ENCODE peak calls at places on chromosomes 7 and 10, in ten cellular contexts. One of them, this sample, is unnamed.

GRCh38 chr10:91034042-91034441 is 113.2 kb upstream of the ANKRD1 start:
- DNase-seq in psoas muscle: no peak
- DNase-seq in WTC11: no peak
- DNase-seq in progenitor cell of endocrine pancreas: no peak
- DNase-seq in foreskin fibroblast: no peak
- DNase-seq in AG04449: no peak
- DNase-seq in AG09309: no peak
- DNase-seq in cardiac muscle cell: no peak
- DNase-seq in CD4-positive, alpha-beta T cell: peak; percentile 3
- DNase-seq in choroid plexus epithelial cell: no peak
- DNase-seq in this sample: no peak

GRCh38 chr7:124088590-124088989 is 55.7 kb upstream of the TMEM229A start:
- DNase-seq in psoas muscle: no peak
- DNase-seq in WTC11: no peak
- DNase-seq in progenitor cell of endocrine pancreas: no peak
- DNase-seq in foreskin fibroblast: no peak
- DNase-seq in AG04449: no peak
- DNase-seq in AG09309: no peak
- DNase-seq in cardiac muscle cell: peak; percentile 46
- DNase-seq in CD4-positive, alpha-beta T cell: no peak
- DNase-seq in choroid plexus epithelial cell: no peak
- DNase-seq in this sample: no peak

GRCh38 chr7:15837627-15838026 is 151.1 kb upstream of the MEOX2 start:
- DNase-seq in psoas muscle: no peak
- DNase-seq in WTC11: no peak
- DNase-seq in progenitor cell of endocrine pancreas: no peak
- DNase-seq in foreskin fibroblast: peak; percentile 48
- DNase-seq in AG04449: no peak
- DNase-seq in AG09309: no peak
- DNase-seq in cardiac muscle cell: peak; percentile 43
- DNase-seq in CD4-positive, alpha-beta T cell: no peak
- DNase-seq in choroid plexus epithelial cell: no peak
- DNase-seq in this sample: no peak

GRCh38 chr10:101529720-101530553 is 58.1 kb downstream of the POLL start:
- DNase-seq in psoas muscle: no peak
- DNase-seq in WTC11: no peak
- DNase-seq in progenitor cell of endocrine pancreas: no peak
- DNase-seq in foreskin fibroblast: no peak
- DNase-seq in AG04449: no peak
- DNase-seq in AG09309: no peak
- DNase-seq in cardiac muscle cell: no peak
- DNase-seq in CD4-positive, alpha-beta T cell: no peak
- DNase-seq in choroid plexus epithelial cell: no peak
- DNase-seq in this sample: no peak

GRCh38 chr10:126729314-126729871 is 58.9 kb upstream of the C10orf90 start:
- DNase-seq in psoas muscle: no peak
- DNase-seq in WTC11: no peak
- DNase-seq in progenitor cell of endocrine pancreas: no peak
- DNase-seq in foreskin fibroblast: no peak
- DNase-seq in AG04449: no peak
- DNase-seq in AG09309: no peak
- DNase-seq in cardiac muscle cell: no peak
- DNase-seq in CD4-positive, alpha-beta T cell: no peak
- DNase-seq in choroid plexus epithelial cell: peak; percentile 13
- DNase-seq in this sample: no peak

GRCh38 chr10:99395750-99396445 is 34.5 kb downstream of the GOT1 start:
- DNase-seq in psoas muscle: no peak
- DNase-seq in WTC11: no peak
- DNase-seq in progenitor cell of endocrine pancreas: no peak
- DNase-seq in foreskin fibroblast: peak; percentile 87
- DNase-seq in AG04449: peak; percentile 31
- DNase-seq in AG09309: peak; percentile 52
- DNase-seq in cardiac muscle cell: peak; percentile 85
- DNase-seq in CD4-positive, alpha-beta T cell: no peak
- DNase-seq in choroid plexus epithelial cell: peak; percentile 69
- DNase-seq in this sample: no peak

GRCh38 chr7:41930538-41931262 is 227.8 kb upstream of the INHBA start:
- DNase-seq in psoas muscle: no peak
- DNase-seq in WTC11: no peak
- DNase-seq in progenitor cell of endocrine pancreas: no peak
- DNase-seq in foreskin fibroblast: no peak
- DNase-seq in AG04449: no peak
- DNase-seq in AG09309: no peak
- DNase-seq in cardiac muscle cell: peak; percentile 45
- DNase-seq in CD4-positive, alpha-beta T cell: no peak
- DNase-seq in choroid plexus epithelial cell: peak; percentile 37
- DNase-seq in this sample: no peak

GRCh38 chr10:75358835-75359421 is 42.6 kb downstream of the ZNF503 start:
- DNase-seq in psoas muscle: no peak
- DNase-seq in WTC11: no peak
- DNase-seq in progenitor cell of endocrine pancreas: no peak
- DNase-seq in foreskin fibroblast: peak; percentile 79
- DNase-seq in AG04449: peak; percentile 68
- DNase-seq in AG09309: peak; percentile 92
- DNase-seq in cardiac muscle cell: peak; percentile 66
- DNase-seq in CD4-positive, alpha-beta T cell: no peak
- DNase-seq in choroid plexus epithelial cell: peak; percentile 73
- DNase-seq in this sample: no peak

DNA sequence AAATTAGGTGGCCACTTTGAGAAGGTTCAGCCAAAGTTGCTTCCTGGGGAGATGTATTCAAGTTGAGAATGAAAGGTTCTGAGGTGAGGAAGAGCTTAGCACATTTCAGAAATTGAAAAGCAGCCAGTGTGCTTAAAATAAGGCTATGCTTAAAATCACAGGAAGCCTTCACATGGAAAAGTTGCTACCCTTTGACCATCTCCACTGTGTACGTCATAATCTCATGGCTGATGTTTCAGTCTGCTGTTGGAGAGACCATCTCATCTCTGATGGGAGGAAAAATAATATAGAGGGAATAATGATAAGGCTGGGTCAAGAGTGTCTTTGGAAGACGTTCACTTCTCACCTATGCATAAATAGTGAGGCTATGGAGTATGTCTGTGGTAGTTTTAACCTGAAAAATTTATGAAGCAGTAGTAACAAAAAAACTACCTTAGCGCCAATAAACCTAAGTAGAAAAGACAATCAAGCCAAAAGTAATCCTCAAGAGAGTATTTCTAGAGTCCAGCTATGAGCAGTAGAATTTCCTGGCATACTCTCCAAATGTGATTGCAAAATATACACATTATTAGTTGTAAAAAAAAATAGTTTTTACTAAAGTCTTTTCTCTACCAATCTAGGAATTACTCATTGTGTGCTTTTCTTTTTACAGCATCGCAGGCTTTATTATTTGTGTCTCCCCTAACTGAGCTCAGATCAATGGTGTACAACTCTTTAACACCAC is 435.3 kb upstream of the LRGUK start:
- DNase-seq in psoas muscle: no peak
- DNase-seq in WTC11: no peak
- DNase-seq in progenitor cell of endocrine pancreas: no peak
- DNase-seq in foreskin fibroblast: no peak
- DNase-seq in AG04449: no peak
- DNase-seq in AG09309: no peak
- DNase-seq in cardiac muscle cell: peak; percentile 77
- DNase-seq in CD4-positive, alpha-beta T cell: no peak
- DNase-seq in choroid plexus epithelial cell: peak; percentile 56
- DNase-seq in this sample: no peak
- TF ChIP-seq CTCF in psoas muscle: no peak
- TF ChIP-seq CTCF in WTC11: no peak
- TF ChIP-seq CTCF in progenitor cell of endocrine pancreas: no peak
- TF ChIP-seq CTCF in foreskin fibroblast: no peak
- TF ChIP-seq CTCF in AG04449: no peak
- TF ChIP-seq CTCF in AG09309: no peak
- TF ChIP-seq CTCF in cardiac muscle cell: no peak
- TF ChIP-seq CTCF in CD4-positive, alpha-beta T cell: no peak
- TF ChIP-seq CTCF in choroid plexus epithelial cell: no peak
- TF ChIP-seq CTCF in this sample: no peak

DNA sequence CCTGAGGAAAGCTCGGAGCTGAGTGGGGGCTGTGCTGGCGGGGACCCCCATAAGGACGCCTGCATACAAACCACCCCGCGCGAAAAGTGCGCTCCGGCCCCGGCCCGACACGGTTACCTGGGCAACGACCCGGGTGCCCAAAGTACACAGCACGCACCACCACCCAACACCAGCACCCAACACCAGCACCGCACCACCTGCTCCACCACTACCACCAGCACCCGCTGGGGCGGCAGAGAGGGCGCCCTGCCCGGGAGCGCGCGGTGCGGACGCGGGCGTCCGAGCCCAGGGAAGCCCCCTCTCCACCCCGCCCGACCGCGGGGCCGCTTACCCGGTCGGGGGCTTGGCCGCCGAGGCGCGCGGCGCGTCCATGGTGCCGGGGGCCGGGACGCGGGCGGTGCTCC is 345 bp downstream of the COBL start:
- DNase-seq in psoas muscle: peak; percentile 80
- DNase-seq in WTC11: peak; percentile 61
- DNase-seq in progenitor cell of endocrine pancreas: peak; percentile 41
- DNase-seq in foreskin fibroblast: no peak
- DNase-seq in AG04449: no peak
- DNase-seq in AG09309: no peak
- DNase-seq in cardiac muscle cell: no peak
- DNase-seq in CD4-positive, alpha-beta T cell: no peak
- DNase-seq in choroid plexus epithelial cell: no peak
- DNase-seq in this sample: no peak
- TF ChIP-seq CTCF in psoas muscle: peak; percentile 18
- TF ChIP-seq CTCF in WTC11: no peak
- TF ChIP-seq CTCF in progenitor cell of endocrine pancreas: peak; percentile 42
- TF ChIP-seq CTCF in foreskin fibroblast: no peak
- TF ChIP-seq CTCF in AG04449: no peak
- TF ChIP-seq CTCF in AG09309: no peak
- TF ChIP-seq CTCF in cardiac muscle cell: no peak
- TF ChIP-seq CTCF in CD4-positive, alpha-beta T cell: no peak
- TF ChIP-seq CTCF in choroid plexus epithelial cell: no peak
- TF ChIP-seq CTCF in this sample: no peak

GRCh38 chr10:71269301-71270288 is 49.5 kb upstream of the SLC29A3 start:
- DNase-seq in psoas muscle: no peak
- DNase-seq in WTC11: peak; percentile 73
- DNase-seq in progenitor cell of endocrine pancreas: no peak
- DNase-seq in foreskin fibroblast: peak; percentile 44
- DNase-seq in AG04449: no peak
- DNase-seq in AG09309: no peak
- DNase-seq in cardiac muscle cell: peak; percentile 70
- DNase-seq in CD4-positive, alpha-beta T cell: no peak
- DNase-seq in choroid plexus epithelial cell: peak; percentile 30
- DNase-seq in this sample: peak; percentile 54

GRCh38 chr10:71271626-71272025 is 47.4 kb upstream of the SLC29A3 start:
- DNase-seq in psoas muscle: no peak
- DNase-seq in WTC11: no peak
- DNase-seq in progenitor cell of endocrine pancreas: no peak
- DNase-seq in foreskin fibroblast: no peak
- DNase-seq in AG04449: no peak
- DNase-seq in AG09309: no peak
- DNase-seq in cardiac muscle cell: no peak
- DNase-seq in CD4-positive, alpha-beta T cell: no peak
- DNase-seq in choroid plexus epithelial cell: no peak
- DNase-seq in this sample: no peak

GRCh38 chr10:71270821-71271220 is 48.2 kb upstream of the SLC29A3 start:
- DNase-seq in psoas muscle: no peak
- DNase-seq in WTC11: no peak
- DNase-seq in progenitor cell of endocrine pancreas: no peak
- DNase-seq in foreskin fibroblast: no peak
- DNase-seq in AG04449: no peak
- DNase-seq in AG09309: no peak
- DNase-seq in cardiac muscle cell: no peak
- DNase-seq in CD4-positive, alpha-beta T cell: no peak
- DNase-seq in choroid plexus epithelial cell: no peak
- DNase-seq in this sample: no peak

GRCh38 chr10:71268751-71269150 is 50.3 kb upstream of the SLC29A3 start:
- DNase-seq in psoas muscle: peak; percentile 91
- DNase-seq in WTC11: no peak
- DNase-seq in progenitor cell of endocrine pancreas: no peak
- DNase-seq in foreskin fibroblast: peak; percentile 83
- DNase-seq in AG04449: no peak
- DNase-seq in AG09309: no peak
- DNase-seq in cardiac muscle cell: no peak
- DNase-seq in CD4-positive, alpha-beta T cell: no peak
- DNase-seq in choroid plexus epithelial cell: no peak
- DNase-seq in this sample: no peak

DNA sequence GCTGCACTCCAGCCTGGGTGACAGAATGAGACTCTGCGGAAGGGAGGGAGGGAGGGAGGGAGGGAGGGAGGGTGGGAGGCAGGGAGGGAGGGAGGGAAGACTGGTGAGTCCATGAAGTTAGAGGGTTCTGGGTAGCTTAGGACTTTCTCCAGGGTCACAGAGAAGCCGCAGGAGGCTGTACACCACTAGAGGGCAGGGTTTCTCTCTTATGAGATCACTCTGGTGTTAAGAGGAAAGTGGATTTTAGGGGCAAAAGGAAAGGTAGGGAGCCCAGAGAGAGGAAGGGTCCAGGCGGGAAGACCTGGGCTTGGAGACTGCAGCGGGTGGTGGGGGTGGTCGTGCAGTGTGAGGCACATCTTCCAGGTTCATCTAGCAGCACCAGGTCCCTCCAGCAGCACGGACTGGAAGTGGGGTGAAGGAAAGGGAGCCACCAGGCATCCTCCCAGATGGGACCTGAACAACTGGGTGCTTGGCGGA is 48.7 kb upstream of the SLC29A3 start:
- DNase-seq in psoas muscle: no peak
- DNase-seq in WTC11: peak; percentile 72
- DNase-seq in progenitor cell of endocrine pancreas: no peak
- DNase-seq in foreskin fibroblast: peak; percentile 87
- DNase-seq in AG04449: no peak
- DNase-seq in AG09309: no peak
- DNase-seq in cardiac muscle cell: peak; percentile 85
- DNase-seq in CD4-positive, alpha-beta T cell: no peak
- DNase-seq in choroid plexus epithelial cell: peak; percentile 87
- DNase-seq in this sample: peak; percentile 63
- TF ChIP-seq CTCF in psoas muscle: peak; percentile 54
- TF ChIP-seq CTCF in WTC11: no peak
- TF ChIP-seq CTCF in progenitor cell of endocrine pancreas: peak; percentile 65
- TF ChIP-seq CTCF in foreskin fibroblast: peak; percentile 74
- TF ChIP-seq CTCF in AG04449: peak; percentile 73
- TF ChIP-seq CTCF in AG09309: peak; percentile 74
- TF ChIP-seq CTCF in cardiac muscle cell: peak; percentile 77
- TF ChIP-seq CTCF in CD4-positive, alpha-beta T cell: peak; percentile 24
- TF ChIP-seq CTCF in choroid plexus epithelial cell: peak; percentile 83
- TF ChIP-seq CTCF in this sample: peak; percentile 48

GRCh38 chr10:132677905-132678298 is 108.0 kb downstream of the NKX6-2 start:
- DNase-seq in psoas muscle: peak; percentile 26
- DNase-seq in WTC11: no peak
- DNase-seq in progenitor cell of endocrine pancreas: no peak
- DNase-seq in foreskin fibroblast: no peak
- DNase-seq in AG04449: no peak
- DNase-seq in AG09309: no peak
- DNase-seq in cardiac muscle cell: no peak
- DNase-seq in CD4-positive, alpha-beta T cell: no peak
- DNase-seq in choroid plexus epithelial cell: no peak
- DNase-seq in this sample: no peak

GRCh38 chr10:132678436-132679216 is 107.3 kb downstream of the NKX6-2 start:
- DNase-seq in psoas muscle: peak; percentile 50
- DNase-seq in WTC11: peak; percentile 4
- DNase-seq in progenitor cell of endocrine pancreas: no peak
- DNase-seq in foreskin fibroblast: no peak
- DNase-seq in AG04449: no peak
- DNase-seq in AG09309: no peak
- DNase-seq in cardiac muscle cell: no peak
- DNase-seq in CD4-positive, alpha-beta T cell: no peak
- DNase-seq in choroid plexus epithelial cell: no peak
- DNase-seq in this sample: no peak

GRCh38 chr10:132679640-132680039 is 106.3 kb downstream of the NKX6-2 start:
- DNase-seq in psoas muscle: peak; percentile 25
- DNase-seq in WTC11: no peak
- DNase-seq in progenitor cell of endocrine pancreas: no peak
- DNase-seq in foreskin fibroblast: no peak
- DNase-seq in AG04449: no peak
- DNase-seq in AG09309: no peak
- DNase-seq in cardiac muscle cell: no peak
- DNase-seq in CD4-positive, alpha-beta T cell: no peak
- DNase-seq in choroid plexus epithelial cell: no peak
- DNase-seq in this sample: no peak

GRCh38 chr10:132677096-132677904 is 108.6 kb downstream of the NKX6-2 start:
- DNase-seq in psoas muscle: peak; percentile 31
- DNase-seq in WTC11: peak; percentile 5
- DNase-seq in progenitor cell of endocrine pancreas: no peak
- DNase-seq in foreskin fibroblast: no peak
- DNase-seq in AG04449: no peak
- DNase-seq in AG09309: no peak
- DNase-seq in cardiac muscle cell: no peak
- DNase-seq in CD4-positive, alpha-beta T cell: no peak
- DNase-seq in choroid plexus epithelial cell: no peak
- DNase-seq in this sample: no peak

DNA sequence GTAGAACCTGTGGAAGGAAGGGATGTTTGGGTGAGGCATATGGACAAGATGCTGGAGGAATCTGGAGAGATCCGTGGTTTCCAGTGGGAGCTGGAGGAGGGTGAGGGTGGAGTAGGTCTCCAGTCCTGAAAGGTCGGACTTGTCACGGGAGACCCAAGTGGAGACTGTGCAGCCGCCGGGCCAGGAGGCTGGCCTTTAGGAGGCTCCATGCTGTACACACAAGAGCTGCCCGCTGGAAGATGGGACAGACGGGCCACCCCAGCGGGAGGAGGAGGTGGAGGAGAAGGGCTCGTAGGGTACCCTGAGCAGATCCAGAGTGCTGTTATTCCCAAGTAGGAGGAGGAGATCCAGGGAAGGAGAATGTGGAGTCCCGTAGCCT is 106.7 kb downstream of the NKX6-2 start:
- DNase-seq in psoas muscle: no peak
- DNase-seq in WTC11: peak; percentile 3
- DNase-seq in progenitor cell of endocrine pancreas: no peak
- DNase-seq in foreskin fibroblast: no peak
- DNase-seq in AG04449: no peak
- DNase-seq in AG09309: no peak
- DNase-seq in cardiac muscle cell: no peak
- DNase-seq in CD4-positive, alpha-beta T cell: no peak
- DNase-seq in choroid plexus epithelial cell: no peak
- DNase-seq in this sample: no peak
- TF ChIP-seq CTCF in psoas muscle: no peak
- TF ChIP-seq CTCF in WTC11: no peak
- TF ChIP-seq CTCF in progenitor cell of endocrine pancreas: no peak
- TF ChIP-seq CTCF in foreskin fibroblast: no peak
- TF ChIP-seq CTCF in AG04449: no peak
- TF ChIP-seq CTCF in AG09309: no peak
- TF ChIP-seq CTCF in cardiac muscle cell: no peak
- TF ChIP-seq CTCF in CD4-positive, alpha-beta T cell: no peak
- TF ChIP-seq CTCF in choroid plexus epithelial cell: no peak
- TF ChIP-seq CTCF in this sample: no peak

This sample was measured in nephron progenitor cell.